ENCODE peak calls at places on chromosome 16, in four cellular contexts. One of them, this sample, is unnamed.

GRCh38 chr16:19907161-19907992 is 22.7 kb upstream of the GPRC5B start:
- DNase-seq in K562: peak; percentile 78
- DNase-seq in WTC11: peak; percentile 88
- DNase-seq in HepG2: peak; percentile 67
- DNase-seq in this sample: peak; percentile 74

GRCh38 chr16:30985401-30986128 is 558 bp downstream of the HSD3B7 start:
- DNase-seq in K562: peak; percentile 63
- DNase-seq in WTC11: peak; percentile 74
- DNase-seq in HepG2: peak; percentile 86
- DNase-seq in this sample: peak; percentile 65

GRCh38 chr16:28276301-28276700 is 16.0 kb upstream of the SBK1 start:
- DNase-seq in K562: no peak
- DNase-seq in WTC11: no peak
- DNase-seq in HepG2: no peak
- DNase-seq in this sample: no peak

GRCh38 chr16:89283449-89283848 is 65.9 kb downstream of the ZNF778 start:
- DNase-seq in K562: no peak
- DNase-seq in WTC11: no peak
- DNase-seq in HepG2: no peak
- DNase-seq in this sample: no peak

GRCh38 chr16:75589301-75589700 is 23.1 kb downstream of the GABARAPL2 start:
- DNase-seq in K562: no peak
- DNase-seq in WTC11: no peak
- DNase-seq in HepG2: no peak
- DNase-seq in this sample: no peak

GRCh38 chr16:85570213-85570734 is 42.8 kb upstream of the GSE1 start:
- DNase-seq in K562: no peak
- DNase-seq in WTC11: no peak
- DNase-seq in HepG2: no peak
- DNase-seq in this sample: no peak

GRCh38 chr16:85157813-85158701 is 45.8 kb upstream of the CIBAR2 start:
- DNase-seq in K562: no peak
- DNase-seq in WTC11: peak; percentile 76
- DNase-seq in HepG2: peak; percentile 79
- DNase-seq in this sample: no peak

GRCh38 chr16:89150090-89150835 is 21.3 kb upstream of the CDH15 start:
- DNase-seq in K562: no peak
- DNase-seq in WTC11: no peak
- DNase-seq in HepG2: no peak
- DNase-seq in this sample: no peak

GRCh38 chr16:85571813-85572619 is 41.1 kb upstream of the GSE1 start:
- DNase-seq in K562: no peak
- DNase-seq in WTC11: no peak
- DNase-seq in HepG2: no peak
- DNase-seq in this sample: no peak

GRCh38 chr16:65323655-65324237 is 201.9 kb upstream of the CDH11 start:
- DNase-seq in K562: no peak
- DNase-seq in WTC11: no peak
- DNase-seq in HepG2: no peak
- DNase-seq in this sample: no peak

GRCh38 chr16:6016530-6017184 is 919.1 kb upstream of the EEF2KMT start:
- DNase-seq in K562: peak; percentile 59
- DNase-seq in WTC11: no peak
- DNase-seq in HepG2: peak; percentile 29
- DNase-seq in this sample: peak; percentile 46

GRCh38 chr16:88977028-88977844 is at the start of gene CBFA2T3:
- DNase-seq in K562: peak; percentile 93
- DNase-seq in WTC11: no peak
- DNase-seq in HepG2: no peak
- DNase-seq in this sample: no peak

GRCh38 chr16:50916040-50916439 is 174.2 kb downstream of the CYLD start:
- DNase-seq in K562: no peak
- DNase-seq in WTC11: no peak
- DNase-seq in HepG2: no peak
- DNase-seq in this sample: no peak

GRCh38 chr16:68790944-68791343 is 52.4 kb upstream of the TANGO6 start:
- DNase-seq in K562: no peak
- DNase-seq in WTC11: peak; percentile 28
- DNase-seq in HepG2: no peak
- DNase-seq in this sample: no peak

GRCh38 chr16:2857451-2858244 is at the start of gene PRSS22:
- DNase-seq in K562: peak; percentile 9
- DNase-seq in WTC11: peak; percentile 47
- DNase-seq in HepG2: no peak
- DNase-seq in this sample: no peak

GRCh38 chr16:2856686-2857450 is 1.1 kb downstream of the PRSS22 start:
- DNase-seq in K562: no peak
- DNase-seq in WTC11: no peak
- DNase-seq in HepG2: no peak
- DNase-seq in this sample: no peak

GRCh38 chr16:2855536-2855935 is 2.4 kb downstream of the PRSS22 start:
- DNase-seq in K562: peak; percentile 3
- DNase-seq in WTC11: no peak
- DNase-seq in HepG2: no peak
- DNase-seq in this sample: no peak

GRCh38 chr16:2854700-2855309 is 3.2 kb downstream of the PRSS22 start:
- DNase-seq in K562: peak; percentile 30
- DNase-seq in WTC11: peak; percentile 65
- DNase-seq in HepG2: no peak
- DNase-seq in this sample: no peak

GRCh38 chr16:2856061-2856670 is 1.8 kb downstream of the PRSS22 start:
- DNase-seq in K562: peak; percentile 80
- DNase-seq in WTC11: peak; percentile 76
- DNase-seq in HepG2: no peak
- DNase-seq in this sample: peak; percentile 49
- TF ChIP-seq HMGXB4 in K562: no peak
- TF ChIP-seq HMGXB4 in WTC11: no peak
- TF ChIP-seq HMGXB4 in HepG2: no peak
- TF ChIP-seq HMGXB4 in this sample: no peak

DNA sequence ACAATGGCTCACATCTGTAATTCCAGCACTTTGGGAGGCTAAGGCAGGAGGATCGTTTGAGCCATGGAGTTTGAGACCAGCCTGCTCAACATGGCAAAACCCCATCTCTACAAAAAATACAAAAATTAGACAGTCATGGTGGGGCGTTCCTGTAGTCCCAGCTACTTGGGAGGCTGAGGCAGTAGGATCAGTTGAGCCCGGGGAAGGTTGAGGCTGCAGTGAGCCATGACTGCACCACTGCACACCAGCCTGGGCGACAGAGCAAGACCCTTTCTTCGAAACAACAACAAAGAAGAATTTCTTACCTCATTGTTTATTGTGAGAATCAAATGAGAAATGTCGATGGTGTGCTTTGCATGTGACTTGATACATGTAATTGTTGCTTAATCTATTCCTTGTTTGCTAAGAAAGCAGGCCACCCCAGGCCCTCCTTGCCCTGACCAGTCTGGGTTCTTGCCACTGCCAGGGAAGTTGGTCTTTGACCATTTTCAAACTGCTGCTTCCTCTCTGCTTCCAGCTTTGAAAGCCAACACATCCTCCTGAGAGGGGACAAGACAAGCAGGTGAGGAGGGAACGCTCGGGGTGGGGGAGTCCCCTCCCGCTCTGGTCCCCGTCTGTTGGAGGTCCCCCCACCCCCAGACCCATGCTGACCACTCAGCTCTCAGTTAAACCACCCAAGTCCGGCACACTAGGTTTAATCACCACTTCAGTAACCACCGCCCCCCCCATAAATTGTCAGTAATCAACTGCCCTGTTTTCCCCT is 47.3 kb upstream of the CPNE2 start:
- DNase-seq in K562: no peak
- DNase-seq in WTC11: no peak
- DNase-seq in HepG2: no peak
- DNase-seq in this sample: no peak
- TF ChIP-seq HMGXB4 in K562: no peak
- TF ChIP-seq HMGXB4 in WTC11: no peak
- TF ChIP-seq HMGXB4 in HepG2: no peak
- TF ChIP-seq HMGXB4 in this sample: no peak

DNA sequence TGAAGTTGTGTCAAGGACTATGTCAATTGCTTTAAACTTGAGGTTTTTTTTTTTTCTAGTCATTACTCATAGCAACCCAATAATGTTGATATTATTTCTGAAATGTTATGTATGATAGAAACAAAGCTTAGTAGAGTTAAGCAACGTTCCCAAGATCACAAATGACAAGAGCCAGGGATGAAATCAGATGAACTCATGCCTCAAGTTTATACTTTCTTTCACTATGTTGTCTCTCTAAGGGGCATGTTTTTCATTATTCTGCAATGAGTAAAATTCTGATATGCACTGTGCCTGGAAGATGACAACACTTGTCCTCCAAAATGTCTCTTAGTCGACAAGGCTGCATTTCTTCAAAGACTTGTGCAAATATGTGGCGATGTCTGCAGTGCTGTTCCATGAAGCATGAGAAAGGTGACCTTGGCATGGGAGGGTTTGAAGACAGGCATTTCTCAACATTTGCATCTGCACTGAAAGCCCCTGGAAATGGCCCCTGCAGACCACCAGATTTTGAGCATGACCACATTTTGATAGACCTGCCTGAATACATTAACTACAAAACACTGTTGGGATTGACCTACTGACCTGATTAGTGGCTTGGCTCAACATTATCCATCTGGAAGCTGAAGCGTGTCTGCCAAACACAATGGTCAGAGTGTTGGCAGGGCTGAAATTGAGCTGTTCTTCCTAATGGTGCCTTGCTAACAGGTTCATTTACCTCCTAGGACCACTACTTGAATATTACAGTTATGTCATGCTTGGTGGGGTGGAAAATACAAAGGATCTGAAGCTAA is 1027.5 kb downstream of the CDH11 start:
- DNase-seq in K562: no peak
- DNase-seq in WTC11: no peak
- DNase-seq in HepG2: no peak
- DNase-seq in this sample: no peak
- TF ChIP-seq HMGXB4 in K562: no peak
- TF ChIP-seq HMGXB4 in WTC11: no peak
- TF ChIP-seq HMGXB4 in HepG2: no peak
- TF ChIP-seq HMGXB4 in this sample: no peak

GRCh38 chr16:71883849-71884638 is at the start of gene ZNF821:
- DNase-seq in K562: peak; percentile 95
- DNase-seq in WTC11: peak; percentile 93
- DNase-seq in HepG2: peak; percentile 66
- DNase-seq in this sample: peak; percentile 85

GRCh38 chr16:71883193-71883848 is 661 bp downstream of the ZNF821 start:
- DNase-seq in K562: peak; percentile 61
- DNase-seq in WTC11: peak; percentile 67
- DNase-seq in HepG2: no peak
- DNase-seq in this sample: peak; percentile 31

GRCh38 chr16:71880176-71880575 is 3.8 kb downstream of the ZNF821 start:
- DNase-seq in K562: no peak
- DNase-seq in WTC11: no peak
- DNase-seq in HepG2: no peak
- DNase-seq in this sample: no peak

GRCh38 chr16:71885261-71885650 is 1.3 kb upstream of the ZNF821 start:
- DNase-seq in K562: no peak
- DNase-seq in WTC11: no peak
- DNase-seq in HepG2: no peak
- DNase-seq in this sample: no peak

GRCh38 chr16:71882505-71883192 is 1.3 kb downstream of the ZNF821 start:
- DNase-seq in K562: peak; percentile 70
- DNase-seq in WTC11: peak; percentile 71
- DNase-seq in HepG2: peak; percentile 74
- DNase-seq in this sample: peak; percentile 83
- TF ChIP-seq HMGXB4 in K562: no peak
- TF ChIP-seq HMGXB4 in WTC11: no peak
- TF ChIP-seq HMGXB4 in HepG2: peak; percentile 53
- TF ChIP-seq HMGXB4 in this sample: no peak

DNA sequence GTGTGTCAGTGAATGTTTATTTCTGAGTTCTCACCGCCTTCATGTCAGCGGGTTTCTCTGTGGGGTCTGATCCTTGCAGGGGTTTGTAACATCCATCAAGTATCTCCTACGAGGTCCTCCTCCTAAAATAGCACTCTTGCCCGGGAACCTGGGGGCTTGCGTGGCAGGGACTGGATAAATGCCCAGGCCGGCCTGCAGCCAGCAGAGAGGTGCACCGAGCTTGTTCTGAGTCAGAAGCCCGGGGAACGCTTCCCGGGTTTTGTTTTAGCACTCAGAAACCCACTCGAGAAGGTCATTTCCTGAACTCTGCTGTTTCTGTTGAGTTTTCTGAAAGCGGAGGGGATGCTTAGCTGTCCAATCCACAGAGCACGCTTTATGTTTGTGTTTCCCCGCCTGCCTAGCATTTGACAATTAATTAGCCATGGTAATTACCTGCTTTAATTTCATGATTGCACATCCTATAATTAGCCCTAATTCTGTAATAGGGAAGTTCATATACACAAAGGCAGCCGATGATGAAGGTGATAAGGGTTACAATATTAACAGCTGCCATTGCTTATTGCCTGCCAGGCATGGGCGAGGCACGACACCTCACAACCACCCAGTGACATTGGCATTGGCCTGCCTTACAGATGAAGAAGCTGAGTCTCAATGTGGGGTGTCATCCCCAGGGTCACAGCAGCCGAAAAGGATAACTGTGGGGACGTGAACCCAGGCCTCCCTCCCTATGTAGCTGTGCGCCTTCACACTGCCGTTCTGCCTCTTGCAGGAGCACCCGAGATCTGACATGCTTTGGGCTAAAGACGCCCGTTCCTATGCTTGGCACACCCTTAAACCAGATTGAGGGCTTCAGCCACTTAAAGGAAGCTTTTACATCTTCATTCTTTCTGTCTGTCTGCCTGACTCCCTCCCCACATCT is 333.1 kb downstream of the CPPED1 start:
- DNase-seq in K562: no peak
- DNase-seq in WTC11: no peak
- DNase-seq in HepG2: no peak
- DNase-seq in this sample: no peak
- TF ChIP-seq HMGXB4 in K562: no peak
- TF ChIP-seq HMGXB4 in WTC11: no peak
- TF ChIP-seq HMGXB4 in HepG2: no peak
- TF ChIP-seq HMGXB4 in this sample: no peak

GRCh38 chr16:2473999-2474876 is 689 bp upstream of the TBC1D24 start:
- DNase-seq in K562: peak; percentile 78
- DNase-seq in WTC11: peak; percentile 42
- DNase-seq in HepG2: no peak
- DNase-seq in this sample: peak; percentile 56
- TF ChIP-seq HMGXB4 in K562: no peak
- TF ChIP-seq HMGXB4 in WTC11: peak; percentile 60
- TF ChIP-seq HMGXB4 in HepG2: peak; percentile 57
- TF ChIP-seq HMGXB4 in this sample: no peak